ENCODE peak calls at places on chromosomes 13 and 19, in nine cellular contexts. P is activated naive CD4-positive, alpha-beta T cell treated with Interleukin-2 at 50 U/mL for 16 hours; G is ecto neural progenitor cell; O is effector memory CD8-positive, alpha-beta T cell; K is Panc1; N is NCI-H345; U is hepatocyte; X is mesendoderm; C is HuH-7.5. H is an unnamed sample.

GRCh38 chr19:3950871-3951861 is 18.3 kb downstream of the NMRK2 start:
- DNase-seq in P (no peak), G (no peak), O (no peak), K (no peak), N (no peak), U (no peak), X (no peak), C (no peak), H (no peak)

GRCh38 chr13:85700909-85701308 is 98.3 kb downstream of the SLITRK6 start:
- DNase-seq in P (no peak), G (no peak), O (no peak), K (no peak), N (no peak), U (no peak), X (no peak), C (no peak), H (no peak)

GRCh38 chr19:28899703-28900102 is 313.2 kb downstream of the UQCRFS1 start:
- DNase-seq in P (no peak), G (no peak), O (no peak), K (no peak), N (no peak), U (no peak), X (no peak), C (no peak), H (no peak)

GRCh38 chr19:19860756-19861390 is 4.8 kb upstream of the ZNF253 start:
- DNase-seq in P (peak), G (peak), O (peak), K (no peak), N (no peak), U (peak), X (peak), C (no peak), H (peak)

GRCh38 chr13:77579971-77580370 is 44.5 kb downstream of the SCEL start:
- DNase-seq in P (no peak), G (no peak), O (no peak), K (no peak), N (no peak), U (no peak), X (no peak), C (no peak), H (no peak)

GRCh38 chr13:63408227-63409202 is 1992.9 kb upstream of the PCDH20 start:
- DNase-seq in P (no peak), G (no peak), O (no peak), K (no peak), N (no peak), U (no peak), X (peak), C (no peak), H (no peak)

GRCh38 chr19:34319230-34319585 is 45.8 kb upstream of the GPI start:
- DNase-seq in P (no peak), G (no peak), O (no peak), K (no peak), N (no peak), U (no peak), X (no peak), C (no peak), H (no peak)

GRCh38 chr13:107650081-107650701 is 565.1 kb downstream of the LIG4 start:
- DNase-seq in P (peak), G (peak), O (no peak), K (peak), N (no peak), U (peak), X (peak), C (no peak), H (peak)

GRCh38 chr13:51825681-51826254 is 19.2 kb downstream of the TMEM272 start:
- DNase-seq in P (no peak), G (no peak), O (no peak), K (no peak), N (no peak), U (no peak), X (no peak), C (no peak), H (no peak)

GRCh38 chr13:98641075-98641474 is 64.2 kb upstream of the STK24 start:
- DNase-seq in P (no peak), G (no peak), O (no peak), K (no peak), N (no peak), U (no peak), X (no peak), C (no peak), H (no peak)

GRCh38 chr19:2949939-2950285 is 5.1 kb upstream of the ZNF77 start:
- DNase-seq in P (no peak), G (no peak), O (no peak), K (no peak), N (no peak), U (peak), X (peak), C (peak), H (no peak)

GRCh38 chr19:18763674-18764590 is 27.2 kb downstream of the COMP start:
- DNase-seq in P (no peak), G (no peak), O (no peak), K (no peak), N (no peak), U (no peak), X (no peak), C (no peak), H (no peak)

GRCh38 chr13:106473174-106473573 is 62.3 kb downstream of the EFNB2 start:
- DNase-seq in P (no peak), G (no peak), O (no peak), K (no peak), N (no peak), U (no peak), X (peak), C (no peak), H (no peak)

GRCh38 chr19:44774614-44775013 is 3.1 kb upstream of the CBLC start:
- DNase-seq in P (no peak), G (no peak), O (no peak), K (no peak), N (no peak), U (no peak), X (no peak), C (no peak), H (no peak)

GRCh38 chr19:5953680-5954213 is 24.2 kb downstream of the RANBP3 start:
- DNase-seq in P (peak), G (no peak), O (no peak), K (no peak), N (no peak), U (no peak), X (no peak), C (no peak), H (peak)

GRCh38 chr19:49677232-49677881 is at the start of gene PRMT1:
- DNase-seq in P (peak), G (no peak), O (peak), K (no peak), N (peak), U (peak), X (peak), C (no peak), H (peak)

GRCh38 chr19:16542894-16543498 is 759 bp upstream of the CHERP start:
- DNase-seq in P (peak), G (no peak), O (no peak), K (no peak), N (no peak), U (no peak), X (peak), C (no peak), H (peak)

GRCh38 chr19:34430738-34431625 is 2.8 kb downstream of the UBA2 start:
- DNase-seq in P (peak), G (no peak), O (peak), K (peak), N (peak), U (peak), X (peak), C (peak), H (peak)

GRCh38 chr19:54803410-54803809 is at the start of gene KIR2DL4:
- DNase-seq in P (no peak), G (no peak), O (peak), K (no peak), N (no peak), U (no peak), X (no peak), C (no peak), H (no peak)

GRCh38 chr19:898663-899062 is 5.4 kb downstream of the RNU6-9 start:
- DNase-seq in P (no peak), G (no peak), O (no peak), K (no peak), N (peak), U (no peak), X (no peak), C (no peak), H (peak)

GRCh38 chr13:23554000-23554399 is 16.2 kb upstream of the TNFRSF19 start:
- DNase-seq in P (no peak), G (no peak), O (no peak), K (no peak), N (no peak), U (no peak), X (no peak), C (no peak), H (no peak)

GRCh38 chr13:42277618-42278276 is 5.8 kb downstream of the AKAP11 start:
- DNase-seq in P (no peak), G (no peak), O (no peak), K (no peak), N (no peak), U (no peak), X (no peak), C (no peak), H (no peak)

GRCh38 chr13:113273856-113274590 is 23.0 kb upstream of the LAMP1 start:
- DNase-seq in P (no peak), G (no peak), O (no peak), K (no peak), N (no peak), U (peak), X (no peak), C (no peak), H (no peak)

GRCh38 chr13:38685974-38686571 is 804 bp upstream of the FREM2 start:
- DNase-seq in P (no peak), G (peak), O (no peak), K (no peak), N (peak), U (peak), X (peak), C (no peak), H (no peak)

GRCh38 chr13:25733061-25733491 is 318.7 kb downstream of the SHISA2 start:
- DNase-seq in P (no peak), G (no peak), O (no peak), K (no peak), N (peak), U (no peak), X (peak), C (no peak), H (no peak)

GRCh38 chr19:10068205-10068604 is 17.9 kb upstream of the SHFL start:
- DNase-seq in P (no peak), G (no peak), O (no peak), K (no peak), N (no peak), U (no peak), X (no peak), C (no peak), H (peak)